ENCODE peak calls at places on chromosomes 16 and 17, in four cellular contexts. One of them, this sample, is unnamed.

GRCh38 chr17:63774141-63774981 is at the start of gene DDX42:
- DNase-seq in endodermal cell: peak
- DNase-seq in BJ: no peak
- DNase-seq in heart left ventricle: peak
- DNase-seq in this sample: no peak

GRCh38 chr16:28504707-28505404 is 1.8 kb downstream of the IL27 start:
- DNase-seq in endodermal cell: no peak
- DNase-seq in BJ: no peak
- DNase-seq in heart left ventricle: no peak
- DNase-seq in this sample: no peak

GRCh38 chr16:11084484-11085024 is 140.2 kb downstream of the CLEC16A start:
- DNase-seq in endodermal cell: no peak
- DNase-seq in BJ: no peak
- DNase-seq in heart left ventricle: no peak
- DNase-seq in this sample: no peak

GRCh38 chr17:66747561-66748275 is 87.2 kb upstream of the CACNG5 start:
- DNase-seq in endodermal cell: no peak
- DNase-seq in BJ: no peak
- DNase-seq in heart left ventricle: no peak
- DNase-seq in this sample: no peak

GRCh38 chr16:11071829-11072228 is 127.5 kb downstream of the CLEC16A start:
- DNase-seq in endodermal cell: no peak
- DNase-seq in BJ: no peak
- DNase-seq in heart left ventricle: no peak
- DNase-seq in this sample: no peak

GRCh38 chr17:65797101-65797500 is 235.7 kb upstream of the AXIN2 start:
- DNase-seq in endodermal cell: no peak
- DNase-seq in BJ: no peak
- DNase-seq in heart left ventricle: no peak
- DNase-seq in this sample: no peak

GRCh38 chr16:14050297-14051027 is 20.7 kb upstream of the MRTFB start:
- DNase-seq in endodermal cell: peak
- DNase-seq in BJ: no peak
- DNase-seq in heart left ventricle: no peak
- DNase-seq in this sample: no peak

GRCh38 chr17:64741038-64741641 is 79.0 kb upstream of the SMURF2 start:
- DNase-seq in endodermal cell: no peak
- DNase-seq in BJ: no peak
- DNase-seq in heart left ventricle: peak
- DNase-seq in this sample: no peak

GRCh38 chr17:34519286-34519685 is 60.1 kb upstream of the TMEM132E start:
- DNase-seq in endodermal cell: peak
- DNase-seq in BJ: no peak
- DNase-seq in heart left ventricle: no peak
- DNase-seq in this sample: peak

GRCh38 chr16:27838536-27839175 is 224.9 kb downstream of the GSG1L start:
- DNase-seq in endodermal cell: peak
- DNase-seq in BJ: no peak
- DNase-seq in heart left ventricle: no peak
- DNase-seq in this sample: no peak

GRCh38 chr17:67374329-67375053 is 2.6 kb upstream of the PITPNC1 start:
- DNase-seq in endodermal cell: peak
- DNase-seq in BJ: no peak
- DNase-seq in heart left ventricle: peak
- DNase-seq in this sample: peak

GRCh38 chr16:82653550-82654511 is 27.1 kb downstream of the CDH13 start:
- DNase-seq in endodermal cell: no peak
- DNase-seq in BJ: peak
- DNase-seq in heart left ventricle: no peak
- DNase-seq in this sample: peak

GRCh38 chr16:88681709-88682451 is 4.4 kb downstream of the SNAI3 start:
- DNase-seq in endodermal cell: no peak
- DNase-seq in BJ: no peak
- DNase-seq in heart left ventricle: peak
- DNase-seq in this sample: peak

GRCh38 chr17:72175263-72175662 is 54.4 kb downstream of the SOX9 start:
- DNase-seq in endodermal cell: no peak
- DNase-seq in BJ: no peak
- DNase-seq in heart left ventricle: no peak
- DNase-seq in this sample: no peak

GRCh38 chr17:72175787-72176515 is 55.1 kb downstream of the SOX9 start:
- DNase-seq in endodermal cell: no peak
- DNase-seq in BJ: no peak
- DNase-seq in heart left ventricle: no peak
- DNase-seq in this sample: no peak

GRCh38 chr17:72169823-72170222 is 49.0 kb downstream of the SOX9 start:
- DNase-seq in endodermal cell: no peak
- DNase-seq in BJ: no peak
- DNase-seq in heart left ventricle: no peak
- DNase-seq in this sample: no peak

GRCh38 chr17:72173475-72174116 is 52.8 kb downstream of the SOX9 start:
- DNase-seq in endodermal cell: no peak
- DNase-seq in BJ: no peak
- DNase-seq in heart left ventricle: no peak
- DNase-seq in this sample: no peak

GRCh38 chr17:72171703-72172670 is 51.2 kb downstream of the SOX9 start:
- DNase-seq in endodermal cell: no peak
- DNase-seq in BJ: no peak
- DNase-seq in heart left ventricle: no peak
- DNase-seq in this sample: no peak
- TF ChIP-seq CTCF in endodermal cell: no peak
- TF ChIP-seq CTCF in BJ: no peak
- TF ChIP-seq CTCF in heart left ventricle: no peak
- TF ChIP-seq CTCF in this sample: no peak

DNA sequence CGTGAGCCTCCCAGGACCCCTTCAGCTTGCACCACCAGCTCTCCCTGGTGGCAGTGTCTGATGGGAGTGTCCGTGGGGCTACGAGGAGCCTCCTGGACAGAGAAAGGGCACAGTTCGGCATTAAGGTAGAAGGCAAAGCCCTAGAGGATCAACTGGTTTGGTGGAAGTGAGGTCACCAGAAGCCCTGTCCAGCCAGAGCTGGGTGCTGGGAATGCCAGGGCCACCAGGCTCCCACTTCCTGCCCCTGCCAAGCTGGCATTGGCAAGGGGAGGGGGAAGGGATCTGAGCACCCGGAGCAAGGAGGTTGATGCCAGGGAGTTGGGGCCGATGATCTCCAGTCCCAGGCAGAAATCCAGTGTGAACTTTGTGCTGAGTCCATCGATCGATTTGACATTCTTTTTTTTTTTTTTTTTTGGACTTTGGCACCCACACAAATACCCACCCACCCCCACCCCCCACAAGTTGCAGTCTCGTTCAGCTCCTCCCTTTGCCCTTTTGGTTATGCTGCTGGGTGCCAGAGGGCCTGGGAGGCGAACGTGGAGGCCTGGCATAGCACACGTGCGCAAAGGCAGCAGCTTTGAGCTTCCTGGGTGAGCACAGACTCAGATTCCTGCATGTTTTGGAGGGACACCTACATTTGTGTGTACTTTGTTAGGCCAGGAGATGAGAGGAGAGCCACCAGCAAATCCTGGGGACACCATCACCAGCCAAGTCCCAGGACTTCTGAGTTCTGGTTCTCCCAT is 2.1 kb downstream of the NHERF1 start:
- DNase-seq in endodermal cell: no peak
- DNase-seq in BJ: no peak
- DNase-seq in heart left ventricle: no peak
- DNase-seq in this sample: peak
- TF ChIP-seq CTCF in endodermal cell: no peak
- TF ChIP-seq CTCF in BJ: no peak
- TF ChIP-seq CTCF in heart left ventricle: no peak
- TF ChIP-seq CTCF in this sample: no peak

DNA sequence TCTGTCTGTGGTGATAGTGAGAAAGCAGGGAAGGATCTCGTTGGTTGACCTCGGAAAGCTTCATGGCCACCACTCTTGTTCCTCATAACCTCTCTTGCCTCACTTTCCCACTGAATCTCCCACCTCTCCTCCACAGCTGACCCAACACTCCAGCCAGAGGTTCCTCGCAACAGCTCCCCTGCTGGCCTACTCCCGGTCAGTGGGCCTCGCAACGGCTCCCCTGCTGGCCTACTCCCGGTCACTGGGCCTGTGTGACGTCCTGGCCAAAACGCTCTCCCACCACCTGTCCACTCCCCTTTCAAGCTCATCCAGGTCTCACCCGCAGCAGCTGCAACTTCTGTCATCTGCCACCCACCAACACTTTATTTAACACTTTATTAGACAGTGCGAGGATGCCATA is 149.1 kb downstream of the VPS53 start:
- DNase-seq in endodermal cell: peak
- DNase-seq in BJ: no peak
- DNase-seq in heart left ventricle: no peak
- DNase-seq in this sample: no peak
- TF ChIP-seq CTCF in endodermal cell: peak
- TF ChIP-seq CTCF in BJ: peak
- TF ChIP-seq CTCF in heart left ventricle: no peak
- TF ChIP-seq CTCF in this sample: no peak

GRCh38 chr17:6327007-6327406 is 107.9 kb downstream of the AIPL1 start:
- DNase-seq in endodermal cell: peak
- DNase-seq in BJ: no peak
- DNase-seq in heart left ventricle: peak
- DNase-seq in this sample: peak
- TF ChIP-seq CTCF in endodermal cell: peak
- TF ChIP-seq CTCF in BJ: no peak
- TF ChIP-seq CTCF in heart left ventricle: peak
- TF ChIP-seq CTCF in this sample: no peak

GRCh38 chr16:22184615-22184968 is 21.5 kb upstream of the EEF2K start:
- DNase-seq in endodermal cell: no peak
- DNase-seq in BJ: no peak
- DNase-seq in heart left ventricle: no peak
- DNase-seq in this sample: no peak

GRCh38 chr16:22188267-22188594 is 17.8 kb upstream of the EEF2K start:
- DNase-seq in endodermal cell: no peak
- DNase-seq in BJ: no peak
- DNase-seq in heart left ventricle: no peak
- DNase-seq in this sample: no peak

GRCh38 chr16:22183901-22184614 is 21.8 kb downstream of the SDR42E2 start:
- DNase-seq in endodermal cell: peak
- DNase-seq in BJ: no peak
- DNase-seq in heart left ventricle: no peak
- DNase-seq in this sample: peak

GRCh38 chr16:22188595-22189442 is 17.3 kb upstream of the EEF2K start:
- DNase-seq in endodermal cell: peak
- DNase-seq in BJ: peak
- DNase-seq in heart left ventricle: peak
- DNase-seq in this sample: peak

DNA sequence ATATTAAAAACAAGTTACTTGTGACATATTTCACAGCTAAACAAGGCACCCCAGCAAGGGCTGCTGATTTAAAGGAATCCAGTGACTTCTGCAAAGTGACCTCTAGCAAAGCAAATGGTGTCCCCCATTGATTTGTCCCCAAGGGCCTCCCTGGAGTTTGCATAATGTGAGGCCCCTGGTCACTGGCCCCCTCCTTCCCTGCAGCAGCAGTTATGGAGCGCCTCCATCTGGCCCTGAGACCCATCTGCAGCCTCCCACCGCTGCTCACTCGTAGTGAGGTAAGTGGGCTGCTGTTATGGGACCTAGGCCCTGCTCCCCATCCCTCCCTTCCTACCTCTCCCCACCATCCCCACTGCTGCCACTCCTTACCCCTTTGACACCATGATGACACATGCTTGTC is 19.6 kb upstream of the EEF2K start:
- DNase-seq in endodermal cell: peak
- DNase-seq in BJ: no peak
- DNase-seq in heart left ventricle: no peak
- DNase-seq in this sample: peak
- TF ChIP-seq CTCF in endodermal cell: peak
- TF ChIP-seq CTCF in BJ: peak
- TF ChIP-seq CTCF in heart left ventricle: no peak
- TF ChIP-seq CTCF in this sample: peak

GRCh38 chr16:87425941-87426340 is 33.8 kb downstream of the MAP1LC3B start:
- DNase-seq in endodermal cell: no peak
- DNase-seq in BJ: no peak
- DNase-seq in heart left ventricle: no peak
- DNase-seq in this sample: no peak
- TF ChIP-seq CTCF in endodermal cell: no peak
- TF ChIP-seq CTCF in BJ: no peak
- TF ChIP-seq CTCF in heart left ventricle: no peak
- TF ChIP-seq CTCF in this sample: no peak

GRCh38 chr16:65195998-65196397 is 74.1 kb upstream of the CDH11 start:
- DNase-seq in endodermal cell: no peak
- DNase-seq in BJ: no peak
- DNase-seq in heart left ventricle: no peak
- DNase-seq in this sample: no peak
- TF ChIP-seq CTCF in endodermal cell: no peak
- TF ChIP-seq CTCF in BJ: no peak
- TF ChIP-seq CTCF in heart left ventricle: no peak
- TF ChIP-seq CTCF in this sample: no peak

GRCh38 chr17:45042346-45043120 is 8.9 kb downstream of the DCAKD start:
- DNase-seq in endodermal cell: no peak
- DNase-seq in BJ: no peak
- DNase-seq in heart left ventricle: no peak
- DNase-seq in this sample: no peak
- TF ChIP-seq CTCF in endodermal cell: no peak
- TF ChIP-seq CTCF in BJ: no peak
- TF ChIP-seq CTCF in heart left ventricle: no peak
- TF ChIP-seq CTCF in this sample: no peak

DNA sequence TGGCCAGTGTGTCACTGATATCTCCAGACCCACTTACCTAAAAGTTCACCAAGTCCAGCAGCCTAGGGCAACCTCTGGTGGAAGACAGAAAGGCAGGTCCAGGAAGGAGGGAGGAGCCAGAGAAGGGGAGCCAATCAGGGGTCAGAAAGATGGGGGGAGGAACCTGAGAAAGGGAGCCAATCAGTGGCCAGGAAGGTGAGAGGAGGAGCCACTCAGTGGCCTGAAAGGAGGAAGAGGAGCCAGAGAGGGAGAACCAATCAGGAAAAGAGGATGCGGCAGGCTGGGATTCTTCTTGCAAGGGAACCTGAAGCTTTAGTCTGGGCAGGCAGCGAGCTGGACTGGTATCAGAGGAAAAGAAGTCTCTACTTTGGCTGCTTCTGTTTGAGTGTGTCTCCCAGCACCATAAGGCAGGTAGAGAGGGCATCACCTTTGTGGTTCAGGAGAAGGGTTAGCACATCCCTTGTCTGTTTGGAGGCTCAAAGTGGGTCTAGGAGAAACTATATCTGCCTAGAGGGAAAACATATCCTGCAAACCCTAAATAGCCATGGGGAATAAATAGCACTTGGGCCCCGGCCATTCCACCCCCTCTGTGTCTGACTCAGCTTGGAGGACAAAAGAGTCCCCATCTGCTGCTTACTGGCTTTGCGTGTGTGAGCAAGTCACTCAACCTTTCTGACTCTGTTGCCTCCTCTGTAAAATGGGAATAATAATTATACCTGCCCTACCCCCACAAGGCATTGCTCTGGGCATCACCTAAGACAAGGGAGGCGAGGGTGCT is 43.4 kb upstream of the CRHR1 start:
- DNase-seq in endodermal cell: peak
- DNase-seq in BJ: no peak
- DNase-seq in heart left ventricle: peak
- DNase-seq in this sample: peak
- TF ChIP-seq CTCF in endodermal cell: no peak
- TF ChIP-seq CTCF in BJ: no peak
- TF ChIP-seq CTCF in heart left ventricle: no peak
- TF ChIP-seq CTCF in this sample: no peak